ENCODE peak calls at places on chromosomes 7 and 10, in four cellular contexts. U is posterior vena cava; B is tibial nerve; H is stimulated activated CD4-positive, alpha-beta T cell treated with anti-CD3 and anti-CD28 coated beads, Interleukin-4, amount 100 ng/mL, for 24 hours. E is an unnamed sample.

GRCh38 chr10:133068111-133068740 is 19.5 kb upstream of the ADGRA1 start:
- DNase-seq in U (no peak), B (no peak), H (no peak), E (no peak)

GRCh38 chr10:129192344-129193128 is 274.5 kb upstream of the MGMT start:
- DNase-seq in U (peak; percentile 91), B (peak; percentile 38), H (no peak), E (no peak)

GRCh38 chr7:107544848-107545591 is 18.7 kb downstream of the COG5 start:
- DNase-seq in U (no peak), B (no peak), H (no peak), E (no peak)

GRCh38 chr7:100629117-100629711 is 12.1 kb downstream of the TFR2 start:
- DNase-seq in U (no peak), B (no peak), H (no peak), E (no peak)

GRCh38 chr10:102401322-102401614 is 5.8 kb downstream of the NFKB2 start:
- DNase-seq in U (no peak), B (no peak), H (no peak), E (no peak)

GRCh38 chr10:76115471-76116155 is 684.2 kb downstream of the LRMDA start:
- DNase-seq in U (no peak), B (no peak), H (no peak), E (no peak)

GRCh38 chr10:69712346-69712745 is 82.3 kb downstream of the FAM241B start:
- DNase-seq in U (peak; percentile 62), B (no peak), H (no peak), E (peak; percentile 43)

GRCh38 chr10:99659031-99659867 is at the start of gene ENTPD7:
- DNase-seq in U (peak; percentile 98), B (peak; percentile 79), H (peak; percentile 94), E (peak; percentile 95)

GRCh38 chr7:27994639-27995038 is 186.0 kb downstream of the JAZF1 start:
- DNase-seq in U (no peak), B (no peak), H (no peak), E (no peak)

GRCh38 chr10:69428138-69428537 is 11.4 kb upstream of the TACR2 start:
- DNase-seq in U (peak; percentile 48), B (no peak), H (no peak), E (no peak)

GRCh38 chr10:68423522-68423921 is 16.4 kb upstream of the RUFY2 start:
- DNase-seq in U (no peak), B (no peak), H (peak; percentile 19), E (no peak)

GRCh38 chr7:73773700-73774517 is 3.8 kb upstream of the CLDN3 start:
- DNase-seq in U (no peak), B (no peak), H (no peak), E (no peak)

GRCh38 chr10:121425623-121426022 is 172.6 kb downstream of the FGFR2 start:
- DNase-seq in U (no peak), B (no peak), H (no peak), E (no peak)

GRCh38 chr7:831596-832291 is 532 bp upstream of the SUN1 start:
- DNase-seq in U (no peak), B (no peak), H (peak; percentile 46), E (no peak)

GRCh38 chr10:72665925-72666324 is 26.0 kb upstream of the MCU start:
- DNase-seq in U (no peak), B (no peak), H (no peak), E (no peak)

GRCh38 chr7:12199363-12199762 is 11.7 kb upstream of the TMEM106B start:
- DNase-seq in U (no peak), B (no peak), H (no peak), E (no peak)

GRCh38 chr10:117926491-117926890 is 120.2 kb downstream of the RAB11FIP2 start:
- DNase-seq in U (no peak), B (no peak), H (no peak), E (no peak)

GRCh38 chr10:85362401-85362800 is 1004.2 kb downstream of the GRID1 start:
- DNase-seq in U (no peak), B (no peak), H (no peak), E (no peak)

GRCh38 chr10:99450624-99451498 is 20.4 kb upstream of the GOT1 start:
- DNase-seq in U (no peak), B (no peak), H (no peak), E (no peak)

GRCh38 chr7:152859781-152860191 is 100.2 kb downstream of the ACTR3B start:
- DNase-seq in U (no peak), B (no peak), H (no peak), E (no peak)

GRCh38 chr7:34057956-34058355 is 152.6 kb downstream of the BMPER start:
- DNase-seq in U (no peak), B (no peak), H (no peak), E (no peak)

GRCh38 chr7:101977249-101977648 is 159.8 kb downstream of the CUX1 start:
- DNase-seq in U (no peak), B (no peak), H (no peak), E (no peak)

GRCh38 chr10:64113796-64114195 is 592.6 kb downstream of the REEP3 start:
- DNase-seq in U (no peak), B (no peak), H (no peak), E (no peak)

E was measured in ascending aorta.